ENCODE peak calls at places on chromosomes 2 and 18, in four cellular contexts. V, O, K and B are unnamed samples.

GRCh38 chr2:217477583-217477982 is 525.2 kb downstream of the TNS1 start:
- DNase-seq in V (no peak), O (no peak), K (no peak), B (no peak)

GRCh38 chr2:241965931-241966412 is 96.4 kb downstream of the RTP5 start:
- DNase-seq in V (no peak), O (peak), K (peak), B (peak)

GRCh38 chr2:241745276-241745675 is 10.8 kb downstream of the D2HGDH start:
- DNase-seq in V (no peak), O (no peak), K (no peak), B (no peak)

GRCh38 chr2:158024288-158024898 is 77.3 kb upstream of the UPP2 start:
- DNase-seq in V (peak), O (peak), K (peak), B (no peak)

GRCh38 chr2:149573760-149574159 is 13.8 kb downstream of the MMADHC start:
- DNase-seq in V (no peak), O (no peak), K (no peak), B (no peak)

GRCh38 chr2:47568164-47568861 is 165.4 kb downstream of the MSH2 start:
- DNase-seq in V (no peak), O (no peak), K (no peak), B (no peak)

GRCh38 chr18:22109535-22109934 is 59.9 kb upstream of the GATA6 start:
- DNase-seq in V (no peak), O (no peak), K (no peak), B (no peak)

GRCh38 chr18:11826836-11827235 is 24.4 kb upstream of the CHMP1B start:
- DNase-seq in V (no peak), O (no peak), K (no peak), B (no peak)

GRCh38 chr2:104004818-104005217 is 849.1 kb upstream of the POU3F3 start:
- DNase-seq in V (no peak), O (no peak), K (no peak), B (no peak)

GRCh38 chr2:111117666-111118454 is 2.9 kb upstream of the BCL2L11 start:
- DNase-seq in V (peak), O (no peak), K (peak), B (peak)

GRCh38 chr2:241733391-241734207 is 831 bp upstream of the D2HGDH start:
- DNase-seq in V (no peak), O (no peak), K (peak), B (no peak)

GRCh38 chr2:180927030-180927686 is 53.2 kb upstream of the UBE2E3 start:
- DNase-seq in V (no peak), O (no peak), K (no peak), B (no peak)

GRCh38 chr2:3442185-3442584 is 62.7 kb downstream of the TRAPPC12 start:
- DNase-seq in V (no peak), O (no peak), K (no peak), B (no peak)

GRCh38 chr2:16813593-16813992 is 148.0 kb upstream of the CYRIA start:
- DNase-seq in V (no peak), O (no peak), K (no peak), B (no peak)

GRCh38 chr2:135620223-135620622 is 88.9 kb downstream of the R3HDM1 start:
- DNase-seq in V (no peak), O (no peak), K (no peak), B (no peak)

GRCh38 chr2:173401716-173402326 is 47.1 kb downstream of the CDCA7 start:
- DNase-seq in V (no peak), O (no peak), K (no peak), B (no peak)

GRCh38 chr2:223835701-223836532 is 1.5 kb downstream of the AP1S3 start:
- DNase-seq in V (peak), O (peak), K (peak), B (peak)

GRCh38 chr18:56240405-56240804 is 398.0 kb downstream of the TXNL1 start:
- DNase-seq in V (no peak), O (no peak), K (no peak), B (no peak)

GRCh38 chr2:84805250-84805917 is 75.5 kb downstream of the TRABD2A start:
- DNase-seq in V (no peak), O (no peak), K (no peak), B (no peak)

GRCh38 chr2:75476778-75477177 is 84.0 kb downstream of the EVA1A start:
- DNase-seq in V (no peak), O (no peak), K (no peak), B (peak)

GRCh38 chr2:204108301-204108700 is 171.7 kb downstream of the ICOS start:
- DNase-seq in V (no peak), O (peak), K (no peak), B (peak)

GRCh38 chr2:2573658-2574293 is 242.7 kb upstream of the MYT1L start:
- DNase-seq in V (no peak), O (no peak), K (no peak), B (no peak)

GRCh38 chr18:76691800-76692199 is 130.6 kb upstream of the ZNF236 start:
- DNase-seq in V (no peak), O (no peak), K (no peak), B (no peak)

GRCh38 chr2:38443021-38443541 is 66.0 kb upstream of the ATL2 start:
- DNase-seq in V (no peak), O (no peak), K (no peak), B (no peak)

GRCh38 chr2:207784898-207785297 is 15.2 kb upstream of the FZD5 start:
- DNase-seq in V (no peak), O (no peak), K (no peak), B (no peak)

GRCh38 chr2:69099541-69099940 is 86.6 kb downstream of the ANTXR1 start:
- DNase-seq in V (no peak), O (no peak), K (no peak), B (no peak)

GRCh38 chr2:54409752-54410151 is 46.4 kb upstream of the SPTBN1 start:
- DNase-seq in V (no peak), O (no peak), K (no peak), B (no peak)

GRCh38 chr18:50644807-50645206 is 84.9 kb downstream of the MAPK4 start:
- DNase-seq in V (no peak), O (no peak), K (no peak), B (no peak)

GRCh38 chr2:228094377-228094921 is 87.0 kb downstream of the SPHKAP start:
- DNase-seq in V (no peak), O (no peak), K (no peak), B (no peak)

GRCh38 chr2:132256251-132256902 is 94.6 kb upstream of the ANKRD30BL start:
- DNase-seq in V (no peak), O (peak), K (no peak), B (no peak)

GRCh38 chr2:96344011-96344410 is 8.4 kb downstream of the NCAPH start:
- DNase-seq in V (no peak), O (peak), K (peak), B (peak)

GRCh38 chr2:74789278-74789677 is 44.6 kb upstream of the HK2 start:
- DNase-seq in V (no peak), O (no peak), K (no peak), B (no peak)

GRCh38 chr18:73462092-73462491 is 594.3 kb upstream of the NETO1 start:
- DNase-seq in V (no peak), O (no peak), K (no peak), B (no peak)

GRCh38 chr2:158407031-158407430 is 49.5 kb downstream of the CCDC148 start:
- DNase-seq in V (no peak), O (no peak), K (no peak), B (no peak)

GRCh38 chr2:213016984-213017351 is 134.4 kb downstream of the IKZF2 start:
- DNase-seq in V (no peak), O (no peak), K (no peak), B (no peak)

GRCh38 chr18:59715445-59715844 is 18.2 kb upstream of the CCBE1 start:
- DNase-seq in V (no peak), O (no peak), K (no peak), B (no peak)

GRCh38 chr18:67662996-67663395 is 146.5 kb upstream of the DSEL start:
- DNase-seq in V (no peak), O (no peak), K (no peak), B (no peak)

GRCh38 chr2:28952806-28953190 is 28.3 kb upstream of the TOGARAM2 start:
- DNase-seq in V (no peak), O (no peak), K (no peak), B (no peak)
- TF ChIP-seq CTCF in V (no peak), O (no peak), K (no peak), B (no peak)

GRCh38 chr2:51706220-51706619 is 674.3 kb upstream of the NRXN1 start:
- DNase-seq in V (no peak), O (no peak), K (no peak), B (no peak)

GRCh38 chr2:51711761-51712160 is 679.8 kb upstream of the NRXN1 start:
- DNase-seq in V (no peak), O (no peak), K (no peak), B (no peak)

GRCh38 chr2:51707625-51708024 is 675.7 kb upstream of the NRXN1 start:
- DNase-seq in V (no peak), O (no peak), K (no peak), B (no peak)

GRCh38 chr2:51705418-51705817 is 673.5 kb upstream of the NRXN1 start:
- DNase-seq in V (no peak), O (no peak), K (no peak), B (no peak)

DNA sequence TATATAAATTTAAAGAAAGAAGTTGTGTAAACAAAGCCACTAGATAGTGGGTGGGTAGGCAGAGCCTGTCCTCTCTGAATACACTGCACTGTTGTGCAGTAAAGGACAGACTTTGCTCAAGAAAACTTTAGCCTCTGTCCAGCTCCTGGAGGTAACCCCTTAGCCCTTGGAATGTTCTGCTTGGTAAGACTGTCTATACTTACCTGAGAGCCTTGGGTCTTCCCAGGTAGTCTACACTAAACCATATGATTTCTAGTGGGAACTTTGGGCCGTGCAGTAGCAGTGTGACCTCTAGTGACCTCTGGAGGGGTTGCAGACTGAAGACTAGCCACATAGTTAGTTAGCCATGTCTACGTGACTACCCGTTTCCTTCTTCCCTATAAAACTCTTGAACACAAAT is 678.3 kb upstream of the NRXN1 start:
- DNase-seq in V (no peak), O (peak), K (no peak), B (no peak)
- TF ChIP-seq CTCF in V (no peak), O (peak), K (no peak), B (peak)

GRCh38 chr2:218583983-218584850 is 15.6 kb downstream of the CNOT9 start:
- DNase-seq in V (no peak), O (no peak), K (no peak), B (no peak)
- TF ChIP-seq CTCF in V (no peak), O (no peak), K (peak), B (no peak)

GRCh38 chr2:139031722-139032121 is 251.5 kb upstream of the NXPH2 start:
- DNase-seq in V (no peak), O (no peak), K (no peak), B (no peak)
- TF ChIP-seq CTCF in V (no peak), O (no peak), K (no peak), B (peak)

GRCh38 chr2:25692737-25693445 is 19.5 kb upstream of the DTNB start:
- DNase-seq in V (no peak), O (no peak), K (no peak), B (no peak)
- TF ChIP-seq CTCF in V (no peak), O (no peak), K (no peak), B (no peak)

GRCh38 chr2:33392366-33392765 is 84.1 kb upstream of the RASGRP3 start:
- DNase-seq in V (no peak), O (no peak), K (no peak), B (no peak)

GRCh38 chr2:33391582-33392255 is 84.7 kb upstream of the RASGRP3 start:
- DNase-seq in V (no peak), O (no peak), K (no peak), B (no peak)

DNA sequence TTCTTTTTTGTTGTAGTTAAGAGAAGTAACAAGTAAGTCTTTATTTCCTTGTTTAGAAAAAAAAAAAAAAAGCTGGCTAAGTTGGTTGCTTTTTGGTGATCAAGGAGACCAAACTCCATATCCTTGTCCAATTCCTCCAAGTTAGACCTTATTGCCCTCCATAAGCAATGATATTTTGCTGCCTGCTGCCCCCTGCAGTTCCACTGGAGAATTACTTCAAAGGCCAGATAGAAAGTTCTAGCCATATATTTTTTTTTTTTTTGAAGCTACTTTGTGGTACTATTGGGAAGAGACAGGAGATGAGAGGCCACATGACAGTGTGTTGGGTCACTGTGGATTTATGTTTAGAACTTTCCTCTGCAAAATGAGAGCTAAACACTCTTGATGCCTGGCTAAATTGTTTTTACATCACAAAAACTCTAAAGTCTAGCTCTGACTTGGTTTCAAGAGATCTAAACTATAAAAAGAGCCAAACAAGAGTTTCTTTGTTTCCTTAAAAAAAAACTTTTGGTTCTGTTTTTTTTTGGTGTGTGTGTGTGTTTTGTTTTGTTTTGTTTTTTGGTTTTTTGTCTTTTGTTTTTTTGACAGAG is 80.7 kb upstream of the RASGRP3 start:
- DNase-seq in V (peak), O (peak), K (peak), B (no peak)
- TF ChIP-seq CTCF in V (peak), O (peak), K (peak), B (peak)

DNA sequence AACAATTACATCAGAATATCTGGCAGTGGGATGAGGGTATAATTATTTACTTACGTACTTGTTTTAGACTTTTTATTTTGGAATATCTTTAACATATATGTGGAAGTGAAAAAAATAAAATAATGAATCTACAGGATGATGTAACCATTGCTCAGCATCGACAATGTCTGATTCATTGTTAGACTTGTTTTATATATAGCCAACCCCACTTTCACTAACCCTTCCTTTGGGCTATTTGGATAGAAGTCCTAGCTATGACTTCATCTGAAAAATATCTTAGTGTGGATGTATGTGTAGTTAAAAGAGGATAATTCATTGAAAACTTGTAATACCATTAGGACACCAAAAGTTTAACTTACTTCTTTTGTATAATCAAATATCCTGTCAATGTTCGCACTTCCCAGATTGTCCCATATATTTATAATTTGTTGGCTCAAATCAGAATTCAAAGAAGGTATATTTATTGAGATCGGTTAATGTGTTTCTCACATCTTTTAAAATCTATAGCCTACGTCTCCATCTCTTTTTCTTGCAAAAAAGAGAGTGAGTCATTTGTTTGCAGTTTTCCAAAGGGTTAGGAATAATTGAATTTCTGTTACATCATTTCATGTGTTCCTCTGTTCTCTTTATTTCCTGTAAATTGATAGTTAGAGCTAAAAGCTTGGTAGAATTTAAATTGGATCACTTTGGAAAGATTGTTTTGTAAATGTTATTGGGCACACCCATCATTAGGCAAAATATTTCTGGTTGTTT is 506.1 kb upstream of the FAM98A start:
- DNase-seq in V (no peak), O (no peak), K (no peak), B (no peak)
- TF ChIP-seq CTCF in V (no peak), O (no peak), K (no peak), B (no peak)

GRCh38 chr2:78351208-78351607 is 674.3 kb upstream of the REG3G start:
- DNase-seq in V (no peak), O (no peak), K (no peak), B (no peak)
- TF ChIP-seq CTCF in V (no peak), O (no peak), K (no peak), B (no peak)